ENCODE peak calls at places on chromosomes 2 and 18, in four cellular contexts. One of them, this sample, is unnamed.

GRCh38 chr2:72106978-72107377 is 40.7 kb downstream of the CYP26B1 start:
- DNase-seq in psoas muscle: no peak
- DNase-seq in tibial artery: peak; percentile 11
- DNase-seq in PC-3: no peak
- DNase-seq in this sample: no peak

GRCh38 chr2:109614715-109615636 is 812 bp downstream of the SOWAHC start:
- DNase-seq in psoas muscle: peak; percentile 54
- DNase-seq in tibial artery: peak; percentile 67
- DNase-seq in PC-3: no peak
- DNase-seq in this sample: no peak

GRCh38 chr2:71926860-71927756 is 220.6 kb downstream of the CYP26B1 start:
- DNase-seq in psoas muscle: no peak
- DNase-seq in tibial artery: no peak
- DNase-seq in PC-3: no peak
- DNase-seq in this sample: no peak

GRCh38 chr2:10525573-10526265 is 77.6 kb upstream of the ODC1 start:
- DNase-seq in psoas muscle: no peak
- DNase-seq in tibial artery: peak; percentile 31
- DNase-seq in PC-3: no peak
- DNase-seq in this sample: no peak

GRCh38 chr2:134250840-134251461 is 2.9 kb upstream of the MGAT5 start:
- DNase-seq in psoas muscle: no peak
- DNase-seq in tibial artery: no peak
- DNase-seq in PC-3: no peak
- DNase-seq in this sample: no peak

GRCh38 chr2:235917506-235917905 is 250.7 kb downstream of the GBX2 start:
- DNase-seq in psoas muscle: no peak
- DNase-seq in tibial artery: no peak
- DNase-seq in PC-3: no peak
- DNase-seq in this sample: no peak

GRCh38 chr2:99621106-99621505 is 131.3 kb upstream of the REV1 start:
- DNase-seq in psoas muscle: no peak
- DNase-seq in tibial artery: no peak
- DNase-seq in PC-3: no peak
- DNase-seq in this sample: no peak

GRCh38 chr2:11799826-11800225 is 53.4 kb downstream of the LPIN1 start:
- DNase-seq in psoas muscle: no peak
- DNase-seq in tibial artery: no peak
- DNase-seq in PC-3: no peak
- DNase-seq in this sample: no peak

GRCh38 chr18:10149768-10150556 is 236.1 kb downstream of the VAPA start:
- DNase-seq in psoas muscle: no peak
- DNase-seq in tibial artery: peak; percentile 33
- DNase-seq in PC-3: no peak
- DNase-seq in this sample: no peak

GRCh38 chr2:73698101-73698500 is 39.0 kb downstream of the TPRKB start:
- DNase-seq in psoas muscle: no peak
- DNase-seq in tibial artery: no peak
- DNase-seq in PC-3: no peak
- DNase-seq in this sample: no peak

GRCh38 chr2:2591542-2591940 is 260.5 kb upstream of the MYT1L start:
- DNase-seq in psoas muscle: no peak
- DNase-seq in tibial artery: no peak
- DNase-seq in PC-3: no peak
- DNase-seq in this sample: no peak

GRCh38 chr2:191486584-191487320 is 191.2 kb upstream of the NABP1 start:
- DNase-seq in psoas muscle: no peak
- DNase-seq in tibial artery: no peak
- DNase-seq in PC-3: peak; percentile 90
- DNase-seq in this sample: peak; percentile 98

GRCh38 chr2:111113838-111114237 is 6.9 kb upstream of the BCL2L11 start:
- DNase-seq in psoas muscle: no peak
- DNase-seq in tibial artery: no peak
- DNase-seq in PC-3: no peak
- DNase-seq in this sample: no peak

GRCh38 chr2:38552259-38552658 is 50.5 kb downstream of the HNRNPLL start:
- DNase-seq in psoas muscle: no peak
- DNase-seq in tibial artery: no peak
- DNase-seq in PC-3: no peak
- DNase-seq in this sample: no peak

GRCh38 chr18:8610442-8610801 is 1.2 kb downstream of the RAB12 start:
- DNase-seq in psoas muscle: no peak
- DNase-seq in tibial artery: no peak
- DNase-seq in PC-3: peak; percentile 18
- DNase-seq in this sample: peak; percentile 45
- TF ChIP-seq CTCF in psoas muscle: no peak
- TF ChIP-seq CTCF in tibial artery: no peak
- TF ChIP-seq CTCF in PC-3: no peak
- TF ChIP-seq CTCF in this sample: no peak

GRCh38 chr2:27730980-27731691 is 40.4 kb upstream of the MRPL33 start:
- DNase-seq in psoas muscle: no peak
- DNase-seq in tibial artery: no peak
- DNase-seq in PC-3: no peak
- DNase-seq in this sample: no peak
- H3K4me3 ChIP-seq in psoas muscle: no peak overlapping the region
- H3K4me3 ChIP-seq in tibial artery: no peak overlapping the region
- H3K4me3 ChIP-seq in PC-3: no peak overlapping the region
- H3K4me3 ChIP-seq in this sample: no peak overlapping the region

GRCh38 chr18:33440011-33440383 is 524 bp downstream of the CCDC178 start:
- DNase-seq in psoas muscle: peak; percentile 61
- DNase-seq in tibial artery: no peak
- DNase-seq in PC-3: peak; percentile 1
- DNase-seq in this sample: peak; percentile 67
- TF ChIP-seq CTCF in psoas muscle: no peak
- TF ChIP-seq CTCF in tibial artery: peak; percentile 8
- TF ChIP-seq CTCF in PC-3: peak; percentile 17
- TF ChIP-seq CTCF in this sample: peak; percentile 54

DNA sequence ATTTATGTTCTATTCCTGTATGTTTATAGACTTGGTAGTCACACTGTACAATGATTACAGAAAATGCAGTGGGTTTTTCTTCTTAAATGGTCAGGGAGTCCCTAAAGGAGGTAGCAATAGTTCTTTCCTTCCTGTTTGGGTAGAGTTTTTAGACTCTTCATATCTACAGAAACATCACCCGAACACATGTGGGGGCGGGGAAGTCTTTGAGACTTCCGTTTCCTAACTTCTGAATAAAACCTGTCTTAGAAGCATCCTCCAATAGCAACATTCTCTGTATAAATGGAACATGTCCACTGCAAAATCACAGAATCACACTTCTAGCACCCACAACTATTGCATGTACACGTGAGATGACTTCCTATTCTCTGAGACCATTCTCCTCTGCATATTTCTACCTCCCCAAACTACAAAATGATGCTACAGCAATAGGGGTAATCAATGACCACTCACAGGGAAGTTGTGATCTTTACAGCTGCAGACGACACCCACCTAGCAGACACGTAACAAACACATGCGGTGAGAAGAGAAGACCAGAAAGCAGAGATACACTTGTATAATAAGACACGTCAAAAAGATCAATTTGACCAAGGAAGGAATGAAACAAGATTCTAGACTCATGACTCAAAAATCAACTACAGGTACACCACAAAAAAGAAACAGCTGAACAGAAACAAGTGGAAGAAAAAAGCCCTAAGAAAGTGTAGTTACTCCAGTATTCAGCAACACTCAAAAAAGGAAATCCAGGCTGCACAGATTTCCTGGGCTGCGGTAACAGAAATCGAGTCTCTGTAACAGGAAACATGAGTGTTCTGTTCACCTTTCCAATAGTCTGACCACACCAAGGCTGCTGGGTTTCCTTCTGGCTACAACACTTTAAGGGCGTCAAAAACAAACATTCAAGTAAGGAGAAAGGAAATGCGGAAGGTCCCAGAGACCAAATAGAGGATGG is 120.4 kb downstream of the ZNF516 start:
- DNase-seq in psoas muscle: no peak
- DNase-seq in tibial artery: peak; percentile 21
- DNase-seq in PC-3: no peak
- DNase-seq in this sample: no peak
- H3K4me3 ChIP-seq in psoas muscle: no peak overlapping the region
- H3K4me3 ChIP-seq in tibial artery: no peak overlapping the region
- H3K4me3 ChIP-seq in PC-3: no peak overlapping the region
- H3K4me3 ChIP-seq in this sample: no peak overlapping the region

GRCh38 chr2:205180730-205181129 is 501.6 kb upstream of the NRP2 start:
- DNase-seq in psoas muscle: no peak
- DNase-seq in tibial artery: no peak
- DNase-seq in PC-3: no peak
- DNase-seq in this sample: no peak
- TF ChIP-seq CTCF in psoas muscle: no peak
- TF ChIP-seq CTCF in tibial artery: no peak
- TF ChIP-seq CTCF in PC-3: no peak
- TF ChIP-seq CTCF in this sample: no peak

GRCh38 chr2:108535380-108535677 is 1.1 kb downstream of the LIMS1 start:
- DNase-seq in psoas muscle: no peak
- DNase-seq in tibial artery: no peak
- DNase-seq in PC-3: peak; percentile 47
- DNase-seq in this sample: peak; percentile 72

GRCh38 chr2:108534577-108535379 is 508 bp downstream of the LIMS1 start:
- DNase-seq in psoas muscle: peak; percentile 68
- DNase-seq in tibial artery: peak; percentile 75
- DNase-seq in PC-3: peak; percentile 48
- DNase-seq in this sample: no peak

GRCh38 chr2:108533832-108534576 is at the start of gene LIMS1:
- DNase-seq in psoas muscle: peak; percentile 96
- DNase-seq in tibial artery: peak; percentile 96
- DNase-seq in PC-3: peak; percentile 91
- DNase-seq in this sample: peak; percentile 81

GRCh38 chr2:108536133-108536780 is 2.0 kb downstream of the LIMS1 start:
- DNase-seq in psoas muscle: no peak
- DNase-seq in tibial artery: no peak
- DNase-seq in PC-3: peak; percentile 39
- DNase-seq in this sample: peak; percentile 62

GRCh38 chr2:108531674-108532055 is 2.6 kb upstream of the LIMS1 start:
- DNase-seq in psoas muscle: no peak
- DNase-seq in tibial artery: no peak
- DNase-seq in PC-3: no peak
- DNase-seq in this sample: no peak
- H3K4me3 ChIP-seq in psoas muscle: no peak overlapping the region
- H3K4me3 ChIP-seq in tibial artery: no peak overlapping the region
- H3K4me3 ChIP-seq in PC-3: no peak overlapping the region
- H3K4me3 ChIP-seq in this sample: no peak overlapping the region

GRCh38 chr2:105220604-105221003 is 20.9 kb upstream of the GPR45 start:
- DNase-seq in psoas muscle: no peak
- DNase-seq in tibial artery: no peak
- DNase-seq in PC-3: no peak
- DNase-seq in this sample: no peak

GRCh38 chr2:105224444-105224843 is 17.1 kb upstream of the GPR45 start:
- DNase-seq in psoas muscle: no peak
- DNase-seq in tibial artery: no peak
- DNase-seq in PC-3: no peak
- DNase-seq in this sample: no peak
- TF ChIP-seq CTCF in psoas muscle: no peak
- TF ChIP-seq CTCF in tibial artery: no peak
- TF ChIP-seq CTCF in PC-3: no peak
- TF ChIP-seq CTCF in this sample: no peak

GRCh38 chr2:127386764-127387654 is 766 bp downstream of the MAP3K2 start:
- DNase-seq in psoas muscle: peak; percentile 92
- DNase-seq in tibial artery: peak; percentile 91
- DNase-seq in PC-3: peak; percentile 83
- DNase-seq in this sample: peak; percentile 82

GRCh38 chr2:127387655-127388422 is at the start of gene MAP3K2:
- DNase-seq in psoas muscle: peak; percentile 96
- DNase-seq in tibial artery: peak; percentile 97
- DNase-seq in PC-3: peak; percentile 96
- DNase-seq in this sample: peak; percentile 86

GRCh38 chr2:127392133-127392827 is 4.5 kb upstream of the MAP3K2 start:
- DNase-seq in psoas muscle: no peak
- DNase-seq in tibial artery: no peak
- DNase-seq in PC-3: no peak
- DNase-seq in this sample: peak; percentile 61

GRCh38 chr2:127388423-127389164 is 819 bp upstream of the MAP3K2 start:
- DNase-seq in psoas muscle: no peak
- DNase-seq in tibial artery: no peak
- DNase-seq in PC-3: peak; percentile 43
- DNase-seq in this sample: peak; percentile 56

DNA sequence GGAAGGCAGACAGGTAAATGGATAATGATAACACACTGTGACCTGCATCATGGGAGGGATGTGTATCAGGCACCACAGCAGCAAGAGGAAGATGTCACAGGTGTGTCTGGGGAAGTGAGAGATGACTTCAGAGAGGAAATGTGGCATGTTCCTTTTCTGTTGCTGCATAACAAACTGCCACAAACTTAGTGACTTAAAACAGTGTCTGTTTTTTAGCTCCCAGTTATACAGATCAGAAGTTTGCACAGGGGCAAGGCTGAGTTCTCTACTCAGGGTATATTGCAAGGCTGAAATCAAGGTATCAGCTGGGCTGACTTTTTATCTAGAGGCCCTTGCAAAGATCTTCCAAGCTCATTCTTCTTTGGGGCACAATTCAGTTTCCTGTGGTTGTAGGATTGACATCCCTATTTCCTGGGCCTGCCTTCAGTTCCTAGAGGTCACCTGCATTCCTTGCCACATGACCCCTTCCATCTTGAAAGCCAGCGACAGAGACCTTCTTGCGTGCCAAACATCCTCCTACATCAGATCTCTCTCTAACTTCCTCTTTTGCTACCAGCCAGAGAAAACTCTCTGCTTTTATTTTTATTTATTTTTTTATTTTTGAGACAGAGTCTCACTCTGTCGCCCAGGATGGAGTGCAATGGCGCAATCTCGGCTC is 2.1 kb upstream of the MAP3K2 start:
- DNase-seq in psoas muscle: no peak
- DNase-seq in tibial artery: no peak
- DNase-seq in PC-3: no peak
- DNase-seq in this sample: no peak
- H3K4me3 ChIP-seq in psoas muscle: no peak overlapping the region
- H3K4me3 ChIP-seq in tibial artery: no peak overlapping the region
- H3K4me3 ChIP-seq in PC-3: no peak overlapping the region
- H3K4me3 ChIP-seq in this sample: no peak overlapping the region

DNA sequence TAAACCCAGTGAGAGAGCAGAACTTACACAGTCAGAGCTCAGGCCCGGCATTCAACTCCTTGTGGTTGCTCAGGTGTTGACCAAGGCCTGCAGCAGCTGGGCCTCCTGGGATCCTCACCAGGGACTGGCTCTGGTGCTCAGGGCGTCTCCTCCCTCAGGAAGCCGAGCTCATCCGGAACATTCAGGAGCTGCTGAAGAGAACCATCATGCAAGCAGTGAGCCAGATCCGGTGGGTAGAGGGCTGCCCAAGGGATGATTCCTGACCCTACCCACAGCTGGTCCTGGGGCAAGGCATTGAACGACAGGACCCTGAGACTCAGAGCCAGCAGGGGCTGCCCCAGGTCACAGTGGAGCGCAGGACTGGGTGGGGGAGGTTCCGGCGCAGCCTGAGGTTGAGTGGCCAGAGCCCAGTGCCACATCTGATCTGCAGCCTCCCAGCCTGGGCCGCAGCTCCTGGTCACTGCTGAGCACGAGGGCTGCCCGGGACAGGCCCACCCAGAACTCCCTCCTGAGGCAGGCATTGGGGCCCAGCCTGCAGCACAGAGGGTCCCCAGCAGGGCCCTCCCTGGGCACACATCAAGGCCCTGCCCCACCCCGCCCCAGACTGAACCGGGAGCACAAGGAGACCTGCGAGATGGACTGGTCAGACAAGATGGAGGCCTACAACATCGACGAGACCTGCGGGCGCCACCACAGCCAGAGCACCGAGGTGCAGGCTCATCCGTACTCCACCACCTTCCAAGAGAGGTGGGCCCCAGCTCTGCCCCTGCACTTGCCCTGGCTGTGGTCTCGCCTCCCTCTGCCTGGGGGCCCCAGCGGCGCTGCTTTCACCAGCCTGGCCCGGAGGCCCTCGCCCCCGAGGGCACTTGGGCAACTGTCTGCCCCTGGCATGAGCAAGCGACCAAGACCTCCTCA is 2.4 kb downstream of the TEKT4 start:
- DNase-seq in psoas muscle: no peak
- DNase-seq in tibial artery: peak; percentile 62
- DNase-seq in PC-3: no peak
- DNase-seq in this sample: no peak
- TF ChIP-seq CTCF in psoas muscle: no peak
- TF ChIP-seq CTCF in tibial artery: no peak
- TF ChIP-seq CTCF in PC-3: no peak
- TF ChIP-seq CTCF in this sample: no peak